ENCODE peak calls at places on chromosomes 7 and 10, in ten cellular contexts. U is SK-N-DZ; M is GM23338; Z is epithelial cell of proximal tubule; R is HFFc6; J is iris pigment epithelial cell; P is stimulated activated CD4-positive, alpha-beta T cell treated with anti-CD3 and anti-CD28 coated beads, TNF-alpha, amount 100 ng/mL, for 24 hours; O is T-helper 9 cell; F is NCI-H1092; S is colonic mucosa. T is an unnamed sample.
A peak's percentile ranks its signal among the peaks of the same experiment; 100 is the strongest.

GRCh38 chr10:129968020-129968861 is 4.2 kb upstream of the EBF3 start:
- DNase-seq in F (no peak), P (no peak), U (no peak), R (no peak), O (no peak), J (no peak), S (no peak), Z (no peak), M (no peak), T (no peak)

GRCh38 chr7:31175672-31176071 is 123.6 kb downstream of the ADCYAP1R1 start:
- DNase-seq in O (no peak), P (no peak), J (no peak), F (no peak), S (no peak), R (no peak), M (peak; percentile 60), Z (no peak), U (no peak), T (no peak)

GRCh38 chr10:12628964-12629766 is 279.8 kb downstream of the CAMK1D start:
- DNase-seq in Z (no peak), M (no peak), O (no peak), J (no peak), S (peak; percentile 72), R (no peak), P (no peak), U (no peak), F (peak; percentile 18), T (no peak)

GRCh38 chr10:124296121-124296812 is 122.5 kb downstream of the OAT start:
- DNase-seq in F (peak; percentile 66), J (no peak), U (no peak), M (peak; percentile 46), S (no peak), O (no peak), Z (no peak), P (no peak), R (no peak), T (no peak)

GRCh38 chr7:18778594-18778993 is 283.0 kb downstream of the HDAC9 start:
- DNase-seq in R (peak; percentile 74), P (no peak), S (no peak), Z (no peak), F (no peak), M (no peak), J (peak; percentile 79), O (no peak), U (no peak), T (no peak)

GRCh38 chr10:45547207-45547606 is 125.4 kb downstream of the ZFAND4 start:
- DNase-seq in R (no peak), U (no peak), Z (no peak), O (no peak), J (no peak), M (no peak), P (no peak), S (no peak), F (no peak), T (no peak)

GRCh38 chr10:84267503-84268126 is 22.8 kb downstream of the RGR start:
- DNase-seq in U (no peak), O (peak; percentile 45), F (no peak), P (peak; percentile 45), S (peak; percentile 77), R (peak; percentile 46), Z (no peak), J (peak; percentile 70), M (peak; percentile 86), T (peak; percentile 36)

GRCh38 chr10:105725007-105725406 is 1083.9 kb downstream of the SORCS3 start:
- DNase-seq in U (no peak), S (no peak), P (no peak), M (no peak), Z (no peak), F (no peak), R (no peak), O (no peak), J (no peak), T (no peak)

GRCh38 chr10:99329238-99329890 is at the start of gene CNNM1:
- DNase-seq in U (peak; percentile 73), F (no peak), Z (no peak), O (no peak), R (peak; percentile 55), P (peak; percentile 16), J (peak; percentile 6), M (peak; percentile 73), S (peak; percentile 25), T (peak; percentile 24)

GRCh38 chr10:17210361-17210760 is 8.9 kb upstream of the TRDMT1 start:
- DNase-seq in O (no peak), U (no peak), J (no peak), P (no peak), M (no peak), Z (no peak), F (no peak), S (no peak), R (no peak), T (no peak)

GRCh38 chr7:128939861-128940410 is 2.2 kb downstream of the IRF5 start:
- DNase-seq in F (no peak), S (no peak), P (no peak), Z (no peak), R (no peak), J (no peak), O (no peak), U (no peak), M (no peak), T (no peak)

GRCh38 chr10:99292159-99292558 is 37.0 kb upstream of the CNNM1 start:
- DNase-seq in P (no peak), J (peak; percentile 50), O (no peak), F (no peak), R (peak; percentile 92), U (no peak), Z (peak; percentile 15), M (no peak), S (no peak), T (peak; percentile 12)

T was measured in foreskin melanocyte.